ENCODE peak calls at places on chromosomes 3 and 15, in five cellular contexts. U is amygdala, Y is NCI-H2081, T is right cardiac atrium, W is ecto neural progenitor cell. F is an unnamed sample.

GRCh38 chr3:195908439-195909293 is at the start of gene TNK2:
- DNase-seq in U (no peak), Y (peak; percentile 46), T (peak; percentile 64), W (peak; percentile 70), F (peak; percentile 77)

GRCh38 chr3:70933105-70933810 is 620.8 kb upstream of the MDFIC2 start:
- DNase-seq in U (no peak), Y (no peak), T (no peak), W (no peak), F (no peak)

GRCh38 chr15:84855032-84855645 is 29.3 kb upstream of the SLC28A1 start:
- DNase-seq in U (no peak), Y (peak; percentile 36), T (no peak), W (no peak), F (no peak)

GRCh38 chr15:54277834-54278233 is 299.6 kb downstream of the UNC13C start:
- DNase-seq in U (no peak), Y (no peak), T (no peak), W (no peak), F (no peak)

GRCh38 chr3:141476033-141476432 is 10.8 kb upstream of the RASA2 start:
- DNase-seq in U (no peak), Y (no peak), T (no peak), W (no peak), F (no peak)

GRCh38 chr15:90790057-90790456 is 72.9 kb downstream of the BLM start:
- DNase-seq in U (no peak), Y (no peak), T (no peak), W (no peak), F (no peak)

GRCh38 chr3:56935821-56936220 is 124.6 kb upstream of the SPATA12 start:
- DNase-seq in U (no peak), Y (no peak), T (no peak), W (no peak), F (no peak)

GRCh38 chr3:14943042-14943441 is 4.3 kb upstream of the NR2C2 start:
- DNase-seq in U (no peak), Y (no peak), T (no peak), W (no peak), F (no peak)

GRCh38 chr15:43877371-43877770 is 50.6 kb downstream of the WDR76 start:
- DNase-seq in U (no peak), Y (no peak), T (peak; percentile 47), W (no peak), F (no peak)

GRCh38 chr15:47756872-47757271 is 39.6 kb downstream of the SEMA6D start:
- DNase-seq in U (no peak), Y (no peak), T (no peak), W (no peak), F (peak; percentile 56)

GRCh38 chr3:119628816-119629445 is 31.2 kb downstream of the PLA1A start:
- DNase-seq in U (no peak), Y (no peak), T (no peak), W (no peak), F (peak; percentile 60)

GRCh38 chr15:99504823-99505551 is 60.8 kb upstream of the MEF2A start:
- DNase-seq in U (no peak), Y (peak; percentile 9), T (peak; percentile 18), W (no peak), F (peak; percentile 60)

GRCh38 chr15:57235865-57236264 is 140.4 kb upstream of the CGNL1 start:
- DNase-seq in U (no peak), Y (peak; percentile 74), T (no peak), W (peak; percentile 57), F (no peak)

GRCh38 chr3:115381573-115381912 is 234.5 kb upstream of the ZBTB20 start:
- DNase-seq in U (no peak), Y (no peak), T (peak; percentile 90), W (no peak), F (no peak)

GRCh38 chr15:92809064-92809879 is 90.9 kb upstream of the CHD2 start:
- DNase-seq in U (peak; percentile 93), Y (peak; percentile 97), T (peak; percentile 100), W (peak; percentile 100), F (peak; percentile 99)

GRCh38 chr15:29083161-29083560 is 186.5 kb downstream of the NSMCE3 start:
- DNase-seq in U (no peak), Y (no peak), T (no peak), W (no peak), F (no peak)

GRCh38 chr3:40864915-40865314 is 334.4 kb upstream of the CTNNB1 start:
- DNase-seq in U (no peak), Y (no peak), T (no peak), W (no peak), F (peak; percentile 11)

GRCh38 chr3:48268381-48268935 is 27.6 kb downstream of the ZNF589 start:
- DNase-seq in U (no peak), Y (peak; percentile 19), T (no peak), W (no peak), F (no peak)

GRCh38 chr3:114660124-114660523 is 366.3 kb downstream of the TIGIT start:
- DNase-seq in U (no peak), Y (no peak), T (peak; percentile 69), W (no peak), F (no peak)

GRCh38 chr15:89704411-89704810 is 13.8 kb downstream of the WDR93 start:
- DNase-seq in U (no peak), Y (no peak), T (no peak), W (no peak), F (no peak)

GRCh38 chr15:51260262-51260661 is 78.1 kb downstream of the CYP19A1 start:
- DNase-seq in U (no peak), Y (no peak), T (no peak), W (no peak), F (no peak)

GRCh38 chr15:65333441-65333820 is 29.0 kb downstream of the RNU5B-1 start:
- DNase-seq in U (no peak), Y (no peak), T (no peak), W (no peak), F (no peak)

GRCh38 chr3:157081681-157082210 is 78.2 kb downstream of the CCNL1 start:
- DNase-seq in U (no peak), Y (no peak), T (peak; percentile 97), W (peak; percentile 97), F (peak; percentile 97)